ENCODE peak calls at places on chromosomes 16 and 17, in five cellular contexts. R is amygdala, D is prostate gland, A is endothelial cell, E is neural progenitor cell. U is an unnamed sample.

GRCh38 chr16:53922805-53923645 is 219.1 kb downstream of the FTO start:
- DNase-seq in R (no peak), D (no peak), A (no peak), E (no peak), U (no peak)

GRCh38 chr17:34012709-34013375 is 242.2 kb upstream of the CCL2 start:
- DNase-seq in R (no peak), D (no peak), A (no peak), E (peak; percentile 14), U (no peak)

GRCh38 chr16:65731840-65732239 is 610.0 kb upstream of the CDH11 start:
- DNase-seq in R (no peak), D (no peak), A (no peak), E (no peak), U (no peak)

GRCh38 chr17:79914813-79915740 is 75.8 kb upstream of the CBX4 start:
- DNase-seq in R (no peak), D (no peak), A (no peak), E (no peak), U (no peak)

GRCh38 chr16:28320741-28321140 is 28.4 kb downstream of the SBK1 start:
- DNase-seq in R (no peak), D (no peak), A (no peak), E (no peak), U (no peak)

GRCh38 chr17:32671891-32672290 is 185.1 kb downstream of the CDK5R1 start:
- DNase-seq in R (no peak), D (no peak), A (no peak), E (no peak), U (peak; percentile 29)

GRCh38 chr16:2150418-2151187 is 2.2 kb downstream of the RAB26 start:
- DNase-seq in R (no peak), D (no peak), A (no peak), E (peak; percentile 44), U (no peak)

GRCh38 chr17:43398724-43399595 is at the start of gene ARL4D:
- DNase-seq in R (peak; percentile 85), D (peak; percentile 89), A (peak; percentile 72), E (peak; percentile 94), U (peak; percentile 88)

GRCh38 chr16:923184-923583 is 47.6 kb downstream of the LMF1 start:
- DNase-seq in R (no peak), D (no peak), A (no peak), E (no peak), U (no peak)

GRCh38 chr16:85114909-85115567 is 2.8 kb upstream of the CIBAR2 start:
- DNase-seq in R (peak; percentile 66), D (peak; percentile 69), A (peak; percentile 99), E (peak; percentile 84), U (peak; percentile 88)

GRCh38 chr16:71230122-71230845 is at the start of gene HYDIN:
- DNase-seq in R (peak; percentile 72), D (peak; percentile 55), A (peak; percentile 91), E (peak; percentile 98), U (peak; percentile 78)

GRCh38 chr16:17470871-17471744 is at the start of gene XYLT1:
- DNase-seq in R (peak; percentile 31), D (peak; percentile 61), A (peak; percentile 45), E (peak; percentile 83), U (no peak)

GRCh38 chr17:1515640-1516402 is 591 bp downstream of the INPP5K start:
- DNase-seq in R (peak; percentile 16), D (peak; percentile 69), A (peak; percentile 55), E (peak; percentile 89), U (peak; percentile 73)

GRCh38 chr17:1041746-1042145 is 44.8 kb downstream of the TIMM22 start:
- DNase-seq in R (no peak), D (no peak), A (no peak), E (no peak), U (no peak)

GRCh38 chr17:2244545-2245525 is 58.8 kb downstream of the SMG6 start:
- DNase-seq in R (peak; percentile 75), D (peak; percentile 83), A (peak; percentile 86), E (peak; percentile 87), U (peak; percentile 82)

GRCh38 chr17:81683208-81683583 is 401 bp downstream of the ARL16 start:
- DNase-seq in R (no peak), D (no peak), A (no peak), E (peak; percentile 55), U (no peak)

GRCh38 chr17:30372755-30373154 is 6.0 kb upstream of the CPD start:
- DNase-seq in R (no peak), D (no peak), A (no peak), E (no peak), U (no peak)

GRCh38 chr17:77003699-77004098 is 135.5 kb downstream of the MGAT5B start:
- DNase-seq in R (no peak), D (no peak), A (no peak), E (no peak), U (no peak)

GRCh38 chr16:6841392-6841791 is 491.3 kb upstream of the RBFOX1 start:
- DNase-seq in R (no peak), D (no peak), A (no peak), E (no peak), U (no peak)

GRCh38 chr17:82859431-82860403 is 19.9 kb upstream of the ZNF750 start:
- DNase-seq in R (no peak), D (no peak), A (no peak), E (peak; percentile 46), U (no peak)

GRCh38 chr16:69424935-69425784 is 741 bp downstream of the CYB5B start:
- DNase-seq in R (no peak), D (no peak), A (no peak), E (no peak), U (no peak)

GRCh38 chr17:3911271-3912053 is 4.8 kb downstream of the P2RX1 start:
- DNase-seq in R (no peak), D (no peak), A (no peak), E (no peak), U (no peak)

GRCh38 chr16:79379083-79379482 is 221.5 kb downstream of the MAF start:
- DNase-seq in R (no peak), D (no peak), A (no peak), E (no peak), U (no peak)

GRCh38 chr16:23539984-23540816 is 16.9 kb downstream of the EARS2 start:
- DNase-seq in R (no peak), D (peak; percentile 46), A (no peak), E (no peak), U (no peak)

GRCh38 chr17:17783121-17783824 is 53.5 kb downstream of the SREBF1 start:
- DNase-seq in R (peak; percentile 63), D (peak; percentile 71), A (peak; percentile 49), E (peak; percentile 88), U (peak; percentile 44)

GRCh38 chr17:28404812-28405570 is 1.0 kb downstream of the SLC46A1 start:
- DNase-seq in R (peak; percentile 20), D (no peak), A (no peak), E (no peak), U (peak; percentile 76)

GRCh38 chr17:6959700-6960099 is 36.1 kb upstream of the ALOX12 start:
- DNase-seq in R (no peak), D (no peak), A (no peak), E (no peak), U (no peak)

GRCh38 chr16:85491798-85492616 is 121.1 kb upstream of the GSE1 start:
- DNase-seq in R (peak; percentile 79), D (peak; percentile 94), A (no peak), E (no peak), U (peak; percentile 75)